ENCODE peak calls at places on chromosomes 12 and 14, in seven cellular contexts. T, Y, R, O, I, Q and K are unnamed samples.

GRCh38 chr14:76647699-76648298 is 113.5 kb upstream of the VASH1 start:
- DNase-seq in Y (no peak), Q (no peak), R (peak), T (peak), I (peak), O (no peak), K (peak)

GRCh38 chr12:3152892-3153291 is 75.7 kb downstream of the TSPAN9 start:
- DNase-seq in O (no peak), Y (no peak), T (no peak), I (no peak), Q (peak), R (no peak), K (no peak)

GRCh38 chr12:109134186-109134917 is 18.0 kb downstream of the ACACB start:
- DNase-seq in O (no peak), I (no peak), Q (peak), R (peak), Y (peak), T (peak), K (peak)

GRCh38 chr12:115519887-115520286 is 757.6 kb downstream of the MED13L start:
- DNase-seq in I (no peak), Q (no peak), R (no peak), T (no peak), O (no peak), Y (no peak), K (no peak)

GRCh38 chr14:90564496-90564895 is 167.7 kb downstream of the CALM1 start:
- DNase-seq in T (no peak), I (no peak), Y (no peak), R (no peak), O (no peak), Q (no peak), K (no peak)

GRCh38 chr12:58557156-58557555 is 363.1 kb downstream of the LRIG3 start:
- DNase-seq in I (no peak), Y (no peak), O (no peak), T (peak), R (peak), Q (no peak), K (peak)

GRCh38 chr14:50225974-50226297 is 5.4 kb downstream of the SOS2 start:
- DNase-seq in R (no peak), Y (no peak), O (no peak), T (no peak), Q (no peak), I (no peak), K (no peak)

GRCh38 chr12:124005736-124006581 is 32.9 kb downstream of the ZNF664 start:
- DNase-seq in I (no peak), Q (no peak), R (no peak), Y (no peak), O (no peak), T (no peak), K (no peak)

GRCh38 chr12:53994691-53995310 is 5.2 kb upstream of the HOXC9 start:
- DNase-seq in Q (no peak), R (no peak), Y (no peak), O (no peak), I (no peak), T (no peak), K (no peak)

GRCh38 chr12:53995311-53996187 is 4.4 kb upstream of the HOXC9 start:
- DNase-seq in R (no peak), Q (no peak), I (no peak), O (no peak), Y (no peak), T (no peak), K (peak)

GRCh38 chr12:53992377-53992776 is 7.4 kb downstream of the HOXC10 start:
- DNase-seq in Q (no peak), O (no peak), R (no peak), I (no peak), Y (no peak), T (no peak), K (no peak)

GRCh38 chr12:53994268-53994690 is 5.7 kb upstream of the HOXC9 start:
- DNase-seq in Q (no peak), O (no peak), T (no peak), I (no peak), R (no peak), Y (no peak), K (no peak)

GRCh38 chr12:53993397-53994267 is 6.3 kb upstream of the HOXC9 start:
- DNase-seq in T (no peak), Y (no peak), O (no peak), I (no peak), Q (no peak), R (no peak), K (no peak)
- H3K4me3 ChIP-seq in T (no peak), Y (peak), O (peak), I (no peak), Q (no peak), R (peak), K (peak)

GRCh38 chr14:101733211-101733610 is 28.3 kb upstream of the PPP2R5C start:
- DNase-seq in I (no peak), O (no peak), T (peak), R (no peak), Y (no peak), Q (no peak), K (peak)

GRCh38 chr14:101731187-101732080 is 30.1 kb upstream of the PPP2R5C start:
- DNase-seq in Q (peak), Y (peak), I (peak), O (peak), T (peak), R (peak), K (peak)

GRCh38 chr14:101730626-101731186 is 30.8 kb upstream of the PPP2R5C start:
- DNase-seq in Y (no peak), I (no peak), T (no peak), O (no peak), Q (peak), R (no peak), K (no peak)

GRCh38 chr14:101734241-101734847 is 27.2 kb upstream of the PPP2R5C start:
- DNase-seq in O (no peak), R (no peak), I (no peak), Y (no peak), T (no peak), Q (no peak), K (no peak)

DNA sequence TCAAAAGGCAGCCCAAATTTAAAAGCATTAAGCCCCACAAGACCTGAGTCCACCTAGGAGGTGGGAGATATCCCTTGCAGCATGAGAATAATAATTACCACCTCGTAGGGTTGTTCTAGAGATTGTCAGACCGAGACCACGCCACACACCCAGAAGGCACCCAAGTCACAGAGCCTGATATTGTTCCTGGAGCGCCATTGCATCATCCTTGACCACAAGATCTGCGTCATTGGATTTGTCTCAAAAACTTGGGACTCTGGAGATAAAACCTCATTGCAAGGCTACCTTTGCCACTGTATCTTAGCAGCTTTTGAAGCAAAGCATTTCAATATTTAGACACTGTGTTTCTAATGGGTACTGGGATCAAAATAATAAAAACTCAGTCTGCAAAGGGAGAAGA is 29.4 kb upstream of the PPP2R5C start:
- DNase-seq in Q (no peak), I (no peak), Y (no peak), O (no peak), R (no peak), T (peak), K (no peak)
- H3K4me3 ChIP-seq in Q (peak), I (no peak), Y (no peak), O (no peak), R (no peak), T (no peak), K (no peak)

DNA sequence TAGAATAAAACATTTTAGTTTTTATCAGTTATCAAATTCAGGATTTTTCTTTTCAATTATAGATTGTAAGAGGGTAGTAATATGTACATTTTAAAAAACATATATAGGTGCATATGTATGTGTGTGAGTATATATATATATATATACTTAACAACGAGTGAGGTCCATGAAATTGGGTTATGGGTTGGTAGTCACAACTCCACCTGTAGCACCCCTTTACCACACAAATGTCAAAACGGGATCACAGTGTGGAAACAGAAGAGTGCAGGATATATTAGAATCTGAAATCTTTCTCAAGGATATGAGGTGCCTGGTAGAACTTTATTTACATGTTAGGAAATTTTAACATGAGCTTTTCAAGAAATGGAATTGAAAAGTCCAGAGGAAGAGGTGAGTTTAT is 31.3 kb downstream of the MIA2 start:
- DNase-seq in R (peak), Y (no peak), O (no peak), T (peak), I (no peak), Q (no peak), K (peak)
- H3K4me3 ChIP-seq in R (peak), Y (peak), O (peak), T (peak), I (no peak), Q (peak), K (peak)

GRCh38 chr14:100317897-100318808 is 5.0 kb upstream of the SLC25A47 start:
- DNase-seq in I (no peak), Y (peak), O (no peak), Q (peak), T (peak), R (peak), K (peak)
- H3K4me3 ChIP-seq in I (no peak), Y (peak), O (peak), Q (peak), T (no peak), R (peak), K (peak)

DNA sequence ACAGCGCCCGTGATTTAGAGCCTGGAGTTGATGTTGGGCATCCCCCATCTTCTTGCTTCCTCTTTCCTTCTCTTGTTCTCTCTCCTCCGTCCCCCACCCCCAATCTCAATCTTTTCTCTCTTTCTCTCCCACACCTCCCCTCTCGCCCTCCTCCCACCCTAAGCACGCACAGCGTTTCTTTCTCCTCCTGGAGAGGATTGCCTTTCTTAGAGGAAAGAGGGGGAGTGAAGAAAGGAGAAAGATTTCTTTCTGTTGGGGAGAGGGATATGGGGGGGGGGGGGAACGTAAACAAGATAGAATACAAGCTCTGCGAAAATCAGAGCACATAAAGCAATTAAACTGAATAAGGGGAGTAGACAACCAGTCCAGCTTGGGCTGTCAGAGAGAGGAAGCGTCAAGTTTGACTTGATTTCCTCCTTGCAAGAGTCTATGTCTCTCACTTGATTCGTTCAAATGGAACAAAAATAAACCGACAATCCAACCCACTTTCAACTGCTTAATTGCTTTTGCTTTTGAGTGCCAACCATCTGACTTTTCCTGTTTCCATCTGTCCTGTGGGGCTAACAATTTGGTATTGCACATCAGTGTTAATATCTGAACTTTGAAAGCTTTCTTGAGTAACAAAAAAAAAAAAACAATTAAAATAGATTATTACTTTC is 852 bp downstream of the SYT1 start:
- DNase-seq in I (no peak), R (no peak), Y (no peak), Q (no peak), O (no peak), T (no peak), K (no peak)
- H3K4me3 ChIP-seq in I (no peak), R (no peak), Y (peak), Q (peak), O (peak), T (no peak), K (peak)

DNA sequence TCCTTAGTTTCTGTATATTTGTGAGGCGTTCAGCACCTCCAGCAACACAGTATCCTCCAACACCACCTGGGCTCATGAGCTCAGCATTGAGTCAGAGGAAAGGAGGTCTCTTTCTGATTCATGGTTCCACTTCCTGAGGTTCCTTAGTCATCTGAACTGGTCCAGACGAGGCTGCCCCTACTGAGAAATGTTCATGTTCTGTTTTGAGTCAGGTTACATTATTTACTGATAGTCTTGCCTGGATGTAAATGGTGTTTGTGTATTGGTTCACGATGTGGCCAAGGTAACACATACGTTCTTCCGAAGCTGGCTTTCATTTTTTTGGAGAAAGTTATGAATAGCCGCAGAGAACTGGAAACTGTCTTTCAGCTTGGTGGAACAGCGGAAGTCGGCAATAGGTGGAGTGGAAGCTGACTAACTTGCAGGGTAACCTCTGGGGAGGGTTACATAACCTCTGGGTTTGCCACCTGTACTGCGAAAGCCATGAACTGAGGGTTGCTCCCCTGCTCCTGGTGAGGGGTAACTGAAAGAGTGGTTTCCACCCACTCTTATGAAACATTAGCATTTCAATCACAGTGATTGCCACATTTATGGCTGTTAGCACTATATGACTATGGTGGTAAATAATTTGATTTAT is 42.2 kb upstream of the MANSC4 start:
- DNase-seq in Q (no peak), T (peak), R (peak), Y (no peak), I (no peak), O (no peak), K (peak)
- H3K4me3 ChIP-seq in Q (no peak), T (no peak), R (no peak), Y (no peak), I (no peak), O (no peak), K (no peak)

DNA sequence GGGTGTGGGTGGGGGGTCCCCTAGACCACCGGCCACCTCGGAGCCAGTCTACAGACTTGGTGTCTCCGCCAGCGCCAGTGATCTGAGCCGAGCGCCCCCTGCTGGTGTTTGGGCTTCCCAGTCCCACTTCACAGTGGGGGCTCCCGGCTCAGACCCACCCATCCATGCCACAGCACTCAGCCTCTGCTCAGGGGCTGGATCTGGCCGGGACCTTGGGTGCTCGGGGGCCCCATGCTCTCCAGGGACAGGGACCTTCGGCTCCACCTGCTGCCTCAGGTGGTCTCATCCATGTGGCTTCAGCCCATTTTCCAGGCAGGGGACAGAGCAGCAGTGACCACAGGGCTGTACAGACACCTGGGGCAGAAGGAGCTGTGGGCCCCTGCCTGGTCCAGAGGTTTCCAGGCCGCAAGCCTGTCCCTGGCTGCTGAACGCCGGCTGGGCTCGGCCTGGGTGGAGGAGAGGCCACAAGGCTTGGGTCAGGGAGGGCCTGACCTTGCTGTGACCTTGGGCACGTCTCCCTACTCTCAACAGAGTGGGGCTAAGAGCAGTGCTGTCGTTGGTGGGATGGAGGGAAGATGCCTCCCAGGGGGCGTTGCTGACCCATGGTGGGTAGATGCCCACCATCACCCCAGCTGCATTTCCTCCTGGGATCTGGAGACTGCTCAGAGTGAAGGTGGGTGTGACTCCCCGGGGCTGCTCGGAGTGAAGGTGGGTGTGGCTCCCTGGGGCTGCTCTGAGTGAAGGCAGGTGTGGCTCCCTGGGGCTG is 86.3 kb downstream of the KIF26A start:
- DNase-seq in Y (no peak), T (no peak), R (peak), Q (no peak), I (peak), O (no peak), K (no peak)
- H3K4me3 ChIP-seq in Y (no peak), T (no peak), R (no peak), Q (no peak), I (no peak), O (peak), K (no peak)

DNA sequence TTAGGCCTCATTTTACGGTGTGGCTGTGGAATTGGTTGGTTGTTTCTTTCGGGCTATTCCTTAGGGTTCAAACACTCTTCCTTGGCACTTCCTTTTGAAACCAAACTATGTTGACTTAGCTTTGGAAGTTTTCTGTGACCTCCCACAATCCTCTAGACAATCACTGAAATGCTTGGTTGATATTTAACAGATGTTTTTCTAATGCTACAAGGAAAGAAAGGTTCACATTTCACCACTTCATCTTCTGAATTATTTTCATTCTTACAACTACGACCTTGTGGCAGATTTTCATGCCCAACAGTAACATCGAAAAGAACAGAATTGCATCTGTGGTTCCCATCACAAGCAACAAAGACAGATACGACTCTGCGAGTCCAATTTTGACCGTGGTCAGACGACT is 16.8 kb downstream of the PRKAB1 start:
- DNase-seq in I (no peak), T (no peak), Y (no peak), Q (no peak), O (no peak), R (peak), K (peak)
- H3K4me3 ChIP-seq in I (no peak), T (no peak), Y (no peak), Q (no peak), O (no peak), R (no peak), K (no peak)